ENCODE peak calls at places on chromosomes 5 and 9, in seven cellular contexts. One of them, this sample, is unnamed.

GRCh38 chr9:130732793-130733221 is 39.2 kb downstream of the EXOSC2 start:
- ATAC-seq in gastroesophageal sphincter: no peak
- ATAC-seq in activated T-cell treated with anti-CD3 and anti-CD28 coated beads, Interleukin-2, amount 50 U/mL, for 4 hours: no peak
- ATAC-seq in heart left ventricle: no peak
- ATAC-seq in right cardiac atrium: peak; percentile 47
- ATAC-seq in effector memory CD8-positive, alpha-beta T cell: no peak
- ATAC-seq in stimulated activated naive CD8-positive, alpha-beta T cell treated with anti-CD3 and anti-CD28 coated beads, Interleukin-15, amount 100 ng/mL, for 72 hours: no peak
- ATAC-seq in this sample: no peak

GRCh38 chr5:150341331-150341730 is 16.2 kb upstream of the TCOF1 start:
- ATAC-seq in gastroesophageal sphincter: no peak
- ATAC-seq in activated T-cell treated with anti-CD3 and anti-CD28 coated beads, Interleukin-2, amount 50 U/mL, for 4 hours: no peak
- ATAC-seq in heart left ventricle: no peak
- ATAC-seq in right cardiac atrium: no peak
- ATAC-seq in effector memory CD8-positive, alpha-beta T cell: no peak
- ATAC-seq in stimulated activated naive CD8-positive, alpha-beta T cell treated with anti-CD3 and anti-CD28 coated beads, Interleukin-15, amount 100 ng/mL, for 72 hours: no peak
- ATAC-seq in this sample: no peak

GRCh38 chr5:96067902-96068614 is 106.4 kb upstream of the ELL2 start:
- ATAC-seq in gastroesophageal sphincter: no peak
- ATAC-seq in activated T-cell treated with anti-CD3 and anti-CD28 coated beads, Interleukin-2, amount 50 U/mL, for 4 hours: peak; percentile 35
- ATAC-seq in heart left ventricle: no peak
- ATAC-seq in right cardiac atrium: no peak
- ATAC-seq in effector memory CD8-positive, alpha-beta T cell: no peak
- ATAC-seq in stimulated activated naive CD8-positive, alpha-beta T cell treated with anti-CD3 and anti-CD28 coated beads, Interleukin-15, amount 100 ng/mL, for 72 hours: peak; percentile 27
- ATAC-seq in this sample: peak; percentile 70

GRCh38 chr5:36680066-36680465 is 73.7 kb downstream of the SLC1A3 start:
- ATAC-seq in gastroesophageal sphincter: peak; percentile 82
- ATAC-seq in activated T-cell treated with anti-CD3 and anti-CD28 coated beads, Interleukin-2, amount 50 U/mL, for 4 hours: no peak
- ATAC-seq in heart left ventricle: peak; percentile 78
- ATAC-seq in right cardiac atrium: peak; percentile 77
- ATAC-seq in effector memory CD8-positive, alpha-beta T cell: no peak
- ATAC-seq in stimulated activated naive CD8-positive, alpha-beta T cell treated with anti-CD3 and anti-CD28 coated beads, Interleukin-15, amount 100 ng/mL, for 72 hours: no peak
- ATAC-seq in this sample: no peak

GRCh38 chr9:2741441-2742158 is 24.3 kb downstream of the KCNV2 start:
- ATAC-seq in gastroesophageal sphincter: no peak
- ATAC-seq in activated T-cell treated with anti-CD3 and anti-CD28 coated beads, Interleukin-2, amount 50 U/mL, for 4 hours: no peak
- ATAC-seq in heart left ventricle: peak; percentile 50
- ATAC-seq in right cardiac atrium: no peak
- ATAC-seq in effector memory CD8-positive, alpha-beta T cell: no peak
- ATAC-seq in stimulated activated naive CD8-positive, alpha-beta T cell treated with anti-CD3 and anti-CD28 coated beads, Interleukin-15, amount 100 ng/mL, for 72 hours: no peak
- ATAC-seq in this sample: no peak

GRCh38 chr9:2026598-2026997 is 11.5 kb downstream of the SMARCA2 start:
- ATAC-seq in gastroesophageal sphincter: no peak
- ATAC-seq in activated T-cell treated with anti-CD3 and anti-CD28 coated beads, Interleukin-2, amount 50 U/mL, for 4 hours: no peak
- ATAC-seq in heart left ventricle: no peak
- ATAC-seq in right cardiac atrium: peak; percentile 51
- ATAC-seq in effector memory CD8-positive, alpha-beta T cell: peak; percentile 65
- ATAC-seq in stimulated activated naive CD8-positive, alpha-beta T cell treated with anti-CD3 and anti-CD28 coated beads, Interleukin-15, amount 100 ng/mL, for 72 hours: no peak
- ATAC-seq in this sample: no peak

GRCh38 chr5:10729320-10730133 is 31.5 kb downstream of the DAP start:
- ATAC-seq in gastroesophageal sphincter: no peak
- ATAC-seq in activated T-cell treated with anti-CD3 and anti-CD28 coated beads, Interleukin-2, amount 50 U/mL, for 4 hours: no peak
- ATAC-seq in heart left ventricle: peak; percentile 13
- ATAC-seq in right cardiac atrium: no peak
- ATAC-seq in effector memory CD8-positive, alpha-beta T cell: no peak
- ATAC-seq in stimulated activated naive CD8-positive, alpha-beta T cell treated with anti-CD3 and anti-CD28 coated beads, Interleukin-15, amount 100 ng/mL, for 72 hours: no peak
- ATAC-seq in this sample: no peak

GRCh38 chr9:133609311-133610098 is at the start of gene FAM163B:
- ATAC-seq in gastroesophageal sphincter: peak; percentile 63
- ATAC-seq in activated T-cell treated with anti-CD3 and anti-CD28 coated beads, Interleukin-2, amount 50 U/mL, for 4 hours: peak; percentile 77
- ATAC-seq in heart left ventricle: peak; percentile 84
- ATAC-seq in right cardiac atrium: peak; percentile 80
- ATAC-seq in effector memory CD8-positive, alpha-beta T cell: no peak
- ATAC-seq in stimulated activated naive CD8-positive, alpha-beta T cell treated with anti-CD3 and anti-CD28 coated beads, Interleukin-15, amount 100 ng/mL, for 72 hours: peak; percentile 69
- ATAC-seq in this sample: no peak

GRCh38 chr9:113463418-113464285 is at the start of gene RGS3:
- ATAC-seq in gastroesophageal sphincter: peak; percentile 90
- ATAC-seq in activated T-cell treated with anti-CD3 and anti-CD28 coated beads, Interleukin-2, amount 50 U/mL, for 4 hours: no peak
- ATAC-seq in heart left ventricle: peak; percentile 94
- ATAC-seq in right cardiac atrium: peak; percentile 94
- ATAC-seq in effector memory CD8-positive, alpha-beta T cell: peak; percentile 67
- ATAC-seq in stimulated activated naive CD8-positive, alpha-beta T cell treated with anti-CD3 and anti-CD28 coated beads, Interleukin-15, amount 100 ng/mL, for 72 hours: peak; percentile 61
- ATAC-seq in this sample: peak; percentile 65

GRCh38 chr9:84266087-84266561 is 74.4 kb downstream of the SLC28A3 start:
- ATAC-seq in gastroesophageal sphincter: no peak
- ATAC-seq in activated T-cell treated with anti-CD3 and anti-CD28 coated beads, Interleukin-2, amount 50 U/mL, for 4 hours: no peak
- ATAC-seq in heart left ventricle: no peak
- ATAC-seq in right cardiac atrium: no peak
- ATAC-seq in effector memory CD8-positive, alpha-beta T cell: no peak
- ATAC-seq in stimulated activated naive CD8-positive, alpha-beta T cell treated with anti-CD3 and anti-CD28 coated beads, Interleukin-15, amount 100 ng/mL, for 72 hours: peak; percentile 52
- ATAC-seq in this sample: peak; percentile 79

GRCh38 chr9:78014776-78015175 is 16.8 kb downstream of the GNAQ start:
- ATAC-seq in gastroesophageal sphincter: no peak
- ATAC-seq in activated T-cell treated with anti-CD3 and anti-CD28 coated beads, Interleukin-2, amount 50 U/mL, for 4 hours: no peak
- ATAC-seq in heart left ventricle: no peak
- ATAC-seq in right cardiac atrium: no peak
- ATAC-seq in effector memory CD8-positive, alpha-beta T cell: no peak
- ATAC-seq in stimulated activated naive CD8-positive, alpha-beta T cell treated with anti-CD3 and anti-CD28 coated beads, Interleukin-15, amount 100 ng/mL, for 72 hours: no peak
- ATAC-seq in this sample: no peak

GRCh38 chr5:177346820-177347219 is 4.6 kb downstream of the LMAN2 start:
- ATAC-seq in gastroesophageal sphincter: no peak
- ATAC-seq in activated T-cell treated with anti-CD3 and anti-CD28 coated beads, Interleukin-2, amount 50 U/mL, for 4 hours: no peak
- ATAC-seq in heart left ventricle: no peak
- ATAC-seq in right cardiac atrium: no peak
- ATAC-seq in effector memory CD8-positive, alpha-beta T cell: no peak
- ATAC-seq in stimulated activated naive CD8-positive, alpha-beta T cell treated with anti-CD3 and anti-CD28 coated beads, Interleukin-15, amount 100 ng/mL, for 72 hours: no peak
- ATAC-seq in this sample: no peak

GRCh38 chr9:22045423-22045822 is 36.3 kb upstream of the CDKN2B start:
- ATAC-seq in gastroesophageal sphincter: no peak
- ATAC-seq in activated T-cell treated with anti-CD3 and anti-CD28 coated beads, Interleukin-2, amount 50 U/mL, for 4 hours: no peak
- ATAC-seq in heart left ventricle: no peak
- ATAC-seq in right cardiac atrium: no peak
- ATAC-seq in effector memory CD8-positive, alpha-beta T cell: no peak
- ATAC-seq in stimulated activated naive CD8-positive, alpha-beta T cell treated with anti-CD3 and anti-CD28 coated beads, Interleukin-15, amount 100 ng/mL, for 72 hours: no peak
- ATAC-seq in this sample: no peak

GRCh38 chr5:160542281-160542680 is 120.6 kb downstream of the PTTG1 start:
- ATAC-seq in gastroesophageal sphincter: no peak
- ATAC-seq in activated T-cell treated with anti-CD3 and anti-CD28 coated beads, Interleukin-2, amount 50 U/mL, for 4 hours: no peak
- ATAC-seq in heart left ventricle: no peak
- ATAC-seq in right cardiac atrium: no peak
- ATAC-seq in effector memory CD8-positive, alpha-beta T cell: no peak
- ATAC-seq in stimulated activated naive CD8-positive, alpha-beta T cell treated with anti-CD3 and anti-CD28 coated beads, Interleukin-15, amount 100 ng/mL, for 72 hours: no peak
- ATAC-seq in this sample: no peak

GRCh38 chr5:100861148-100861547 is 41.9 kb downstream of the ST8SIA4 start:
- ATAC-seq in gastroesophageal sphincter: no peak
- ATAC-seq in activated T-cell treated with anti-CD3 and anti-CD28 coated beads, Interleukin-2, amount 50 U/mL, for 4 hours: peak; percentile 73
- ATAC-seq in heart left ventricle: no peak
- ATAC-seq in right cardiac atrium: no peak
- ATAC-seq in effector memory CD8-positive, alpha-beta T cell: no peak
- ATAC-seq in stimulated activated naive CD8-positive, alpha-beta T cell treated with anti-CD3 and anti-CD28 coated beads, Interleukin-15, amount 100 ng/mL, for 72 hours: peak; percentile 80
- ATAC-seq in this sample: peak; percentile 84

GRCh38 chr5:178526796-178527457 is 63.3 kb downstream of the COL23A1 start:
- ATAC-seq in gastroesophageal sphincter: no peak
- ATAC-seq in activated T-cell treated with anti-CD3 and anti-CD28 coated beads, Interleukin-2, amount 50 U/mL, for 4 hours: no peak
- ATAC-seq in heart left ventricle: peak; percentile 37
- ATAC-seq in right cardiac atrium: peak; percentile 38
- ATAC-seq in effector memory CD8-positive, alpha-beta T cell: no peak
- ATAC-seq in stimulated activated naive CD8-positive, alpha-beta T cell treated with anti-CD3 and anti-CD28 coated beads, Interleukin-15, amount 100 ng/mL, for 72 hours: peak; percentile 20
- ATAC-seq in this sample: no peak

GRCh38 chr5:148799737-148800527 is 26.5 kb upstream of the ADRB2 start:
- ATAC-seq in gastroesophageal sphincter: no peak
- ATAC-seq in activated T-cell treated with anti-CD3 and anti-CD28 coated beads, Interleukin-2, amount 50 U/mL, for 4 hours: peak; percentile 77
- ATAC-seq in heart left ventricle: no peak
- ATAC-seq in right cardiac atrium: no peak
- ATAC-seq in effector memory CD8-positive, alpha-beta T cell: no peak
- ATAC-seq in stimulated activated naive CD8-positive, alpha-beta T cell treated with anti-CD3 and anti-CD28 coated beads, Interleukin-15, amount 100 ng/mL, for 72 hours: peak; percentile 47
- ATAC-seq in this sample: peak; percentile 66

GRCh38 chr5:27619982-27620381 is 581.6 kb upstream of the CDH9 start:
- ATAC-seq in gastroesophageal sphincter: no peak
- ATAC-seq in activated T-cell treated with anti-CD3 and anti-CD28 coated beads, Interleukin-2, amount 50 U/mL, for 4 hours: no peak
- ATAC-seq in heart left ventricle: no peak
- ATAC-seq in right cardiac atrium: no peak
- ATAC-seq in effector memory CD8-positive, alpha-beta T cell: no peak
- ATAC-seq in stimulated activated naive CD8-positive, alpha-beta T cell treated with anti-CD3 and anti-CD28 coated beads, Interleukin-15, amount 100 ng/mL, for 72 hours: no peak
- ATAC-seq in this sample: no peak

GRCh38 chr9:69421908-69422801 is 97.1 kb downstream of the ENTREP1 start:
- ATAC-seq in gastroesophageal sphincter: peak; percentile 55
- ATAC-seq in activated T-cell treated with anti-CD3 and anti-CD28 coated beads, Interleukin-2, amount 50 U/mL, for 4 hours: peak; percentile 55
- ATAC-seq in heart left ventricle: peak; percentile 73
- ATAC-seq in right cardiac atrium: peak; percentile 81
- ATAC-seq in effector memory CD8-positive, alpha-beta T cell: peak; percentile 54
- ATAC-seq in stimulated activated naive CD8-positive, alpha-beta T cell treated with anti-CD3 and anti-CD28 coated beads, Interleukin-15, amount 100 ng/mL, for 72 hours: peak; percentile 43
- ATAC-seq in this sample: peak; percentile 48

GRCh38 chr9:2966846-2967372 is 123.0 kb upstream of the PUM3 start:
- ATAC-seq in gastroesophageal sphincter: no peak
- ATAC-seq in activated T-cell treated with anti-CD3 and anti-CD28 coated beads, Interleukin-2, amount 50 U/mL, for 4 hours: no peak
- ATAC-seq in heart left ventricle: no peak
- ATAC-seq in right cardiac atrium: no peak
- ATAC-seq in effector memory CD8-positive, alpha-beta T cell: no peak
- ATAC-seq in stimulated activated naive CD8-positive, alpha-beta T cell treated with anti-CD3 and anti-CD28 coated beads, Interleukin-15, amount 100 ng/mL, for 72 hours: no peak
- ATAC-seq in this sample: no peak

GRCh38 chr5:79008362-79008761 is 23.3 kb upstream of the ARSB start:
- ATAC-seq in gastroesophageal sphincter: no peak
- ATAC-seq in activated T-cell treated with anti-CD3 and anti-CD28 coated beads, Interleukin-2, amount 50 U/mL, for 4 hours: no peak
- ATAC-seq in heart left ventricle: no peak
- ATAC-seq in right cardiac atrium: no peak
- ATAC-seq in effector memory CD8-positive, alpha-beta T cell: no peak
- ATAC-seq in stimulated activated naive CD8-positive, alpha-beta T cell treated with anti-CD3 and anti-CD28 coated beads, Interleukin-15, amount 100 ng/mL, for 72 hours: no peak
- ATAC-seq in this sample: no peak

GRCh38 chr5:173727839-173728778 is 111.7 kb upstream of the BOD1 start:
- ATAC-seq in gastroesophageal sphincter: no peak
- ATAC-seq in activated T-cell treated with anti-CD3 and anti-CD28 coated beads, Interleukin-2, amount 50 U/mL, for 4 hours: no peak
- ATAC-seq in heart left ventricle: no peak
- ATAC-seq in right cardiac atrium: no peak
- ATAC-seq in effector memory CD8-positive, alpha-beta T cell: no peak
- ATAC-seq in stimulated activated naive CD8-positive, alpha-beta T cell treated with anti-CD3 and anti-CD28 coated beads, Interleukin-15, amount 100 ng/mL, for 72 hours: peak; percentile 5
- ATAC-seq in this sample: no peak

This sample was measured in activated T-helper 17 cell treated with anti-CD3 and anti-CD28 coated beads, Interleukin-2, amount 50 U/mL, for 72 hours.